ENCODE peak calls at places on chromosomes 5 and 9, in nine cellular contexts. D, N, C, G, Y, Z, S, F and E are unnamed samples. For H3K4me1 and H3K27me3, the result is how much of the 10 kb centered on the place peaks cover.

GRCh38 chr9:34653610-34654072 is 1.7 kb downstream of the IL11RA start:
- DNase-seq in G (no peak), D (no peak), C (no peak), F (peak), N (no peak), Z (no peak), Y (no peak), S (peak), E (no peak)

GRCh38 chr5:176741566-176742211 is 68.7 kb upstream of the UNC5A start:
- DNase-seq in S (no peak), Z (no peak), D (no peak), C (no peak), Y (no peak), G (no peak), F (no peak), N (no peak), E (no peak)

GRCh38 chr9:115969096-115969495 is 184.5 kb upstream of the PAPPA start:
- DNase-seq in Z (no peak), S (no peak), N (no peak), D (no peak), Y (peak), G (no peak), F (no peak), C (no peak), E (no peak)

GRCh38 chr9:69412741-69413150 is 87.7 kb downstream of the ENTREP1 start:
- DNase-seq in Z (no peak), Y (no peak), D (peak), F (no peak), S (peak), G (peak), C (no peak), N (peak), E (peak)

GRCh38 chr9:73780916-73781315 is 629.3 kb downstream of the ANXA1 start:
- DNase-seq in S (peak), F (no peak), Y (no peak), Z (no peak), N (no peak), D (no peak), G (no peak), C (no peak), E (no peak)

GRCh38 chr5:65213921-65214525 is 267.7 kb downstream of the ADAMTS6 start:
- DNase-seq in Y (no peak), C (no peak), G (no peak), F (peak), S (peak), D (peak), Z (no peak), N (no peak), E (no peak)

GRCh38 chr5:169219961-169220360 is 81.0 kb downstream of the SLIT3 start:
- DNase-seq in G (no peak), N (no peak), D (no peak), Z (no peak), Y (no peak), F (no peak), S (no peak), C (no peak), E (no peak)

GRCh38 chr5:141915881-141916336 is 7.8 kb upstream of the DELE1 start:
- DNase-seq in C (no peak), Z (no peak), G (no peak), N (no peak), D (no peak), Y (no peak), F (no peak), S (no peak), E (no peak)

GRCh38 chr9:35682520-35682919 is 7.2 kb downstream of the TPM2 start:
- DNase-seq in C (no peak), G (no peak), D (no peak), F (no peak), Z (no peak), S (no peak), Y (no peak), N (no peak), E (no peak)

GRCh38 chr9:18861599-18862546 is 171.1 kb downstream of the SAXO1 start:
- DNase-seq in Y (no peak), N (peak), C (no peak), Z (no peak), D (no peak), F (peak), S (peak), G (peak), E (peak)

GRCh38 chr5:42656661-42657035 is 100.0 kb upstream of the CCDC152 start:
- DNase-seq in D (no peak), Z (no peak), Y (peak), C (no peak), S (peak), F (no peak), N (no peak), G (no peak), E (no peak)

GRCh38 chr9:19998823-19999455 is 210.1 kb upstream of the SLC24A2 start:
- DNase-seq in S (peak), Z (no peak), C (no peak), D (no peak), N (no peak), G (no peak), Y (no peak), F (no peak), E (no peak)

GRCh38 chr9:114282104-114282485 is 40.8 kb upstream of the ORM1 start:
- DNase-seq in F (no peak), C (peak), S (no peak), D (no peak), Y (no peak), G (no peak), N (peak), Z (no peak), E (no peak)

GRCh38 chr9:21560281-21560745 is 78.2 kb upstream of the IFNE start:
- DNase-seq in G (no peak), S (no peak), N (no peak), C (no peak), Y (no peak), Z (no peak), F (no peak), D (no peak), E (no peak)

GRCh38 chr5:27316283-27316675 is 277.9 kb upstream of the CDH9 start:
- DNase-seq in Y (no peak), D (no peak), F (no peak), Z (no peak), S (peak), C (no peak), G (no peak), N (no peak), E (no peak)

GRCh38 chr9:114592356-114592755 is 4.8 kb downstream of the ATP6V1G1 start:
- DNase-seq in N (no peak), Y (peak), F (no peak), Z (peak), C (peak), D (no peak), S (peak), G (no peak), E (no peak)

GRCh38 chr9:40913096-40913719 is 215.3 kb downstream of the FOXD4L6 start:
- DNase-seq in D (no peak), C (no peak), N (no peak), S (no peak), F (no peak), G (no peak), Y (no peak), Z (no peak), E (no peak)

GRCh38 chr9:76371901-76372300 is 22.3 kb downstream of the RFK start:
- DNase-seq in S (peak), D (no peak), N (no peak), G (no peak), Z (no peak), F (no peak), Y (no peak), C (no peak), E (no peak)

GRCh38 chr9:15205632-15206243 is 101.3 kb downstream of the TTC39B start:
- DNase-seq in N (no peak), Z (no peak), C (no peak), Y (no peak), D (no peak), S (no peak), G (no peak), F (no peak), E (no peak)

GRCh38 chr5:119031047-119031886 is 39.6 kb upstream of the DMXL1 start:
- DNase-seq in S (no peak), D (no peak), G (no peak), Y (peak), C (no peak), N (no peak), Z (no peak), F (no peak), E (no peak)

GRCh38 chr5:175056831-175057230 is 332.4 kb downstream of the MSX2 start:
- DNase-seq in D (no peak), S (no peak), N (no peak), C (no peak), Y (no peak), Z (no peak), G (no peak), F (no peak), E (no peak)

GRCh38 chr5:86617756-86618577 is at the start of gene COX7C:
- DNase-seq in Y (peak), D (peak), F (peak), N (peak), G (peak), S (peak), C (peak), Z (peak), E (peak)

GRCh38 chr5:34918025-34918424 is 2.5 kb downstream of the BRIX1 start:
- DNase-seq in Y (no peak), N (no peak), D (no peak), S (no peak), G (no peak), F (no peak), Z (no peak), C (no peak), E (no peak)

GRCh38 chr9:82923410-82924242 is 139.3 kb downstream of the RASEF start:
- DNase-seq in N (no peak), D (no peak), Y (no peak), F (no peak), S (no peak), G (no peak), C (no peak), Z (no peak), E (no peak)

GRCh38 chr5:35248843-35249780 is 18.8 kb upstream of the PRLR start:
- DNase-seq in C (no peak), D (no peak), Y (peak), N (no peak), F (no peak), Z (no peak), G (no peak), S (no peak), E (no peak)

GRCh38 chr9:106859957-106860715 is 2.8 kb upstream of the ZNF462 start:
- DNase-seq in N (peak), C (no peak), Y (no peak), Z (no peak), S (no peak), D (peak), F (no peak), G (peak), E (peak)

DNA sequence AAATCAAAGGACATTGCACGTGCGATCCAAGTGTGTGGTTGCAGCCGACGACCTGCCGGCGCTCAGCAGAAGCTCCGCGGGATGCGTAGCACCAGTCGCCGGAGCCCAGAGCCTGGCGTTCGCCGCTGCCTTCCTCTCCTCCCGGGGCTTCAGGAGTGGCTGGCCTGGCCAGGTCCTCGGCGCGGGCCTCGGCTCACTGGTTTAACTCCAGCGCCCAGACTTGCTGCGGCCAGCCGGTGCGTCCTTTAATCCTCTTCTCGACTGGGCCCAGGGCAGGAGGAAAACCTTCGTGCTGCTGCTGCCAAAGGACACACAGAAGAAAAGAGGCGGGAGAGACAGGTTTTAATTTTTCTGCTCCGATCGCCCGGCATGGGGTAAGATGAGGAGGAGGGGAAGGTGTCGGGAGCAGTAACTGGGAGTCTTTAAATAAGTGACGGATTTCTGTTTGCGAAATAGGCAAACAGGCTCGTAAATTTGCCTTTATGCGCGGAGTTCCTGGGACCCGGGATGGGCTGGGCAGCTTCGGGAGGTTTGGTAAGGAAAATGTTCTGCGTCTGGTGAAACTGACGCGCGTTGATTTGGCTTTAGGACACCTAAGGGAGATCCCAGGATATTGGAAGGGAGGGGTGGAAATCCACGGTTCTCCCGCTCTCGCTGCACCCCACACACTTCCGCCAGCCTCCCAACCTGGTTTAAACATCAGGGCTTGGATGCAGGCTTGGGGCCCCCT is 2.2 kb downstream of the HAND1 start:
- DNase-seq in S (no peak), G (no peak), Z (no peak), N (peak), D (no peak), C (no peak), F (no peak), Y (no peak), E (no peak)
- H3K4me1 ChIP-seq in S (under half), G (under half), Z (under half), N (half or more), D (under half), C (half or more), F (under half), Y (under half), E (under half)

GRCh38 chr9:126127591-126127990 is 199.0 kb upstream of the MVB12B start:
- DNase-seq in D (peak), Z (no peak), Y (no peak), S (no peak), G (no peak), C (no peak), N (no peak), F (no peak), E (no peak)
- H3K27me3 ChIP-seq in D (under half), Z (under half), Y (half or more), S (under half), G (under half), C (under half), N (under half), F (under half), E (under half)

GRCh38 chr9:95030344-95030743 is 287.2 kb downstream of the FANCC start:
- DNase-seq in C (no peak), F (no peak), N (no peak), Y (no peak), S (no peak), D (no peak), G (no peak), Z (no peak), E (no peak)

GRCh38 chr9:95028855-95029219 is 288.7 kb downstream of the FANCC start:
- DNase-seq in D (no peak), G (no peak), F (peak), Y (no peak), N (no peak), C (no peak), Z (no peak), S (no peak), E (no peak)

GRCh38 chr9:95027914-95028854 is 289.3 kb downstream of the FANCC start:
- DNase-seq in N (no peak), C (no peak), G (peak), D (no peak), F (no peak), Z (no peak), Y (no peak), S (no peak), E (no peak)

GRCh38 chr9:95029720-95030119 is 287.8 kb downstream of the FANCC start:
- DNase-seq in F (no peak), Z (no peak), C (no peak), D (no peak), Y (no peak), G (no peak), S (no peak), N (no peak), E (no peak)

GRCh38 chr9:95029251-95029650 is 288.3 kb downstream of the FANCC start:
- DNase-seq in N (no peak), S (no peak), G (no peak), D (no peak), C (no peak), Y (no peak), Z (no peak), F (no peak), E (no peak)
- H3K4me3 ChIP-seq in N (no peak), S (no peak), G (no peak), D (no peak), C (no peak), Y (no peak), Z (no peak), F (no peak), E (no peak)

DNA sequence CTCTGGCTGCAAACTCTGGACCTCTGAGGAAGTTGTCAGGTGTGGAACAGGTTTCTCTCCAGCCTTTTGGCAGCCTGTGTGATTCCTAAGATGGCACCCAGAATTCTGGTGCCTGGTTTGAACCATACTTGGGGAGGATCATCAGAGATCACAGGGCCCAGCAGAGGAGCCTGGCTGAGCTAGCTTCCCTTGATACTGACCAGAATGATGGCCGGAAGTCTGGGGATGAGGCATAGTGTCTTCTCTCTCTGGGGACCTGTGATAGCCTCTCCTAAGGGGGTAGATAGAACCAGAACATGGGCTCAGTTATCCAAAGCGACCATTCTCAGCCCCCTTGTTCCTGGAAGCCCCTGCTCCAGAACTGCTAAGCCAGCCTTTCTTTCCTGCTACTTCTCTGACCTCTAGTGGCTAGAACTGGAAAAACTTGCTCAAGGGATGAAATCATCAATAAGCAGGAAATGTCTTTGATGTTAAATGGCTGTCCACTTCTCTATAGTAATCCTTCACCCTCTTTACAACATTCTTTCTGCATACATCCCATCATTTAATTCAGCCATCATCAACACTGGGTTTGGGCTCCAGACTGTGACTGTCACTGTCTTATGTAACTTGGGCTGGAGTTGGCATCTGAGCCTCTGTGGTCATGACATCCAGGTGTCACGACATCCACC is 55.1 kb downstream of the C9orf152 start:
- DNase-seq in N (no peak), Y (peak), F (peak), C (no peak), S (peak), Z (no peak), D (no peak), G (no peak), E (no peak)
- H3K4me1 ChIP-seq in N (under half), Y (half or more), F (under half), C (under half), S (half or more), Z (under half), D (under half), G (under half), E (under half)